ENCODE peak calls at places on chromosome 14, in eight cellular contexts. O, Q, R, E, H, M, B and A are unnamed samples.

GRCh38 chr14:61130512-61131260 is 149.6 kb downstream of the SLC38A6 start:
- DNase-seq in O (no peak), Q (no peak), R (peak; percentile 15), E (no peak), H (no peak), M (no peak), B (no peak), A (no peak)

GRCh38 chr14:97270308-97270707 is 473.1 kb downstream of the VRK1 start:
- DNase-seq in O (no peak), Q (no peak), R (no peak), E (no peak), H (no peak), M (no peak), B (no peak), A (no peak)

GRCh38 chr14:61565181-61565580 is 130.1 kb upstream of the HIF1A start:
- DNase-seq in O (no peak), Q (no peak), R (no peak), E (no peak), H (no peak), M (no peak), B (no peak), A (no peak)

GRCh38 chr14:79265366-79265765 is 945.9 kb downstream of the DIO2 start:
- DNase-seq in O (no peak), Q (no peak), R (no peak), E (no peak), H (no peak), M (no peak), B (no peak), A (no peak)

GRCh38 chr14:35419429-35419841 is 14.9 kb upstream of the NFKBIA start:
- DNase-seq in O (no peak), Q (no peak), R (no peak), E (no peak), H (no peak), M (no peak), B (no peak), A (no peak)

GRCh38 chr14:92963301-92964123 is 40.6 kb downstream of the CHGA start:
- DNase-seq in O (no peak), Q (no peak), R (peak; percentile 61), E (no peak), H (no peak), M (no peak), B (no peak), A (no peak)

GRCh38 chr14:65336191-65336591 is 76.3 kb upstream of the FUT8 start:
- DNase-seq in O (no peak), Q (no peak), R (no peak), E (no peak), H (no peak), M (no peak), B (no peak), A (no peak)

GRCh38 chr14:102539544-102540309 is 30.2 kb upstream of the ANKRD9 start:
- DNase-seq in O (no peak), Q (no peak), R (no peak), E (no peak), H (no peak), M (no peak), B (peak; percentile 44), A (no peak)

GRCh38 chr14:80624581-80624980 is 317.0 kb downstream of the CEP128 start:
- DNase-seq in O (no peak), Q (no peak), R (no peak), E (no peak), H (no peak), M (no peak), B (no peak), A (no peak)

GRCh38 chr14:59321184-59321952 is 132.9 kb downstream of the DAAM1 start:
- DNase-seq in O (no peak), Q (no peak), R (no peak), E (no peak), H (no peak), M (no peak), B (no peak), A (no peak)

GRCh38 chr14:99725774-99726537 is 41.9 kb downstream of the CYP46A1 start:
- DNase-seq in O (no peak), Q (peak; percentile 42), R (no peak), E (peak; percentile 78), H (peak; percentile 9), M (no peak), B (no peak), A (no peak)

GRCh38 chr14:101183376-101184103 is 280.0 kb upstream of the RTL1 start:
- DNase-seq in O (no peak), Q (peak; percentile 45), R (no peak), E (no peak), H (no peak), M (peak; percentile 22), B (no peak), A (no peak)

GRCh38 chr14:92650581-92651105 is 97.8 kb downstream of the LGMN start:
- DNase-seq in O (no peak), Q (no peak), R (no peak), E (no peak), H (no peak), M (no peak), B (no peak), A (no peak)

GRCh38 chr14:29278301-29278700 is 511.7 kb downstream of the FOXG1 start:
- DNase-seq in O (no peak), Q (no peak), R (no peak), E (no peak), H (no peak), M (no peak), B (no peak), A (no peak)

GRCh38 chr14:92993302-92993701 is 70.4 kb downstream of the CHGA start:
- DNase-seq in O (no peak), Q (no peak), R (no peak), E (no peak), H (peak; percentile 75), M (no peak), B (peak; percentile 30), A (no peak)

GRCh38 chr14:73784065-73784987 is 67.3 kb upstream of the PTGR2 start:
- DNase-seq in O (no peak), Q (no peak), R (peak; percentile 63), E (peak; percentile 30), H (peak; percentile 78), M (peak; percentile 73), B (peak; percentile 87), A (no peak)

GRCh38 chr14:22477569-22478194 is 111.3 kb downstream of the DAD1 start:
- DNase-seq in O (no peak), Q (no peak), R (no peak), E (no peak), H (no peak), M (no peak), B (no peak), A (no peak)
- TF ChIP-seq POLR2A in O (no peak), Q (no peak), R (no peak), E (no peak), H (no peak), M (no peak), B (no peak), A (no peak)

GRCh38 chr14:54438703-54439102 is 2.5 kb downstream of the CNIH1 start:
- DNase-seq in O (no peak), Q (no peak), R (no peak), E (no peak), H (no peak), M (no peak), B (no peak), A (no peak)

GRCh38 chr14:54440454-54440853 is 720 bp downstream of the CNIH1 start:
- DNase-seq in O (no peak), Q (no peak), R (no peak), E (no peak), H (no peak), M (no peak), B (no peak), A (no peak)

GRCh38 chr14:54444003-54444402 is 2.8 kb upstream of the CNIH1 start:
- DNase-seq in O (no peak), Q (no peak), R (no peak), E (no peak), H (no peak), M (no peak), B (no peak), A (no peak)

GRCh38 chr14:54440037-54440436 is 1.1 kb downstream of the CNIH1 start:
- DNase-seq in O (no peak), Q (no peak), R (no peak), E (no peak), H (no peak), M (no peak), B (no peak), A (no peak)

GRCh38 chr14:54440870-54441868 is at the start of gene CNIH1:
- DNase-seq in O (peak; percentile 73), Q (peak; percentile 91), R (peak; percentile 88), E (peak; percentile 90), H (peak; percentile 91), M (peak; percentile 93), B (peak; percentile 92), A (peak; percentile 86)
- TF ChIP-seq POLR2A in O (peak; percentile 77), Q (no peak), R (peak; percentile 44), E (peak; percentile 50), H (peak; percentile 63), M (no peak), B (peak; percentile 72), A (peak; percentile 85)

DNA sequence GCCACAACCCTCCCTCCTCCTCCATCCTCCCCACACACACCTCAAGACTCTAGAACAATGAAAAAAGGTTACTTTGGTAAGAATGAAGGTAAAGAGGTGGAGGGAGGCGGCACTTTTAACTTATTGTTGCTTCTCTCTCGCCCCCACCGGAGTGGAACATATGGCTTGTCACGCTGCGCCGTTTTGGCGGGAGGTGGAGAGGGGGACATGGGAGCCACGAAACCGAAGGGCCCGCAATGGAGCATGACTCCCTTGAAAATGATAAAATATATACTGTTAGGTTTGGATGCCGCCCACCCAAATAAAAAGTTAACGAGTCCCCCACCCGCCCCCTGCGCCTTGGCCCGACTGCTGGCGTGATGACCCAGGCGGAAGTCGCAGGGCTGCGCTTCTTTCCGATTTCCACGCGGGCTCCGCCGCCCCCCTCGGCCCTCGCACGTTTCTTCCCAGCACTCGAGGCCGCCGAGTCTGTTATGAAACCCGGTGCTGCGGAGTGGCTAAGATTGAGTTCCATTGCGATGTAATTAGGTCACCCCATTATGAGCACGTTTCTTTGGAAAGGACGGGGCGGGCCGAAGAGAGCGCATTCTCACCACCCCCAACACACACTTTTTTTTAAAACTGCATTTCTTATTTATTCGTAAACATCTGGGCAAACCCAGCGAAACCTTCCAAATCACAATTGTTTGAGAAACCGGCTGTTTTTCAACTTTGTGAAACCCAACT is 1.4 kb upstream of the ZFP36L1 start:
- DNase-seq in O (no peak), Q (peak; percentile 89), R (peak; percentile 85), E (peak; percentile 90), H (peak; percentile 90), M (peak; percentile 85), B (peak; percentile 53), A (no peak)
- TF ChIP-seq POLR2A in O (no peak), Q (peak; percentile 85), R (peak; percentile 35), E (peak; percentile 63), H (peak; percentile 94), M (peak; percentile 67), B (no peak), A (no peak)

DNA sequence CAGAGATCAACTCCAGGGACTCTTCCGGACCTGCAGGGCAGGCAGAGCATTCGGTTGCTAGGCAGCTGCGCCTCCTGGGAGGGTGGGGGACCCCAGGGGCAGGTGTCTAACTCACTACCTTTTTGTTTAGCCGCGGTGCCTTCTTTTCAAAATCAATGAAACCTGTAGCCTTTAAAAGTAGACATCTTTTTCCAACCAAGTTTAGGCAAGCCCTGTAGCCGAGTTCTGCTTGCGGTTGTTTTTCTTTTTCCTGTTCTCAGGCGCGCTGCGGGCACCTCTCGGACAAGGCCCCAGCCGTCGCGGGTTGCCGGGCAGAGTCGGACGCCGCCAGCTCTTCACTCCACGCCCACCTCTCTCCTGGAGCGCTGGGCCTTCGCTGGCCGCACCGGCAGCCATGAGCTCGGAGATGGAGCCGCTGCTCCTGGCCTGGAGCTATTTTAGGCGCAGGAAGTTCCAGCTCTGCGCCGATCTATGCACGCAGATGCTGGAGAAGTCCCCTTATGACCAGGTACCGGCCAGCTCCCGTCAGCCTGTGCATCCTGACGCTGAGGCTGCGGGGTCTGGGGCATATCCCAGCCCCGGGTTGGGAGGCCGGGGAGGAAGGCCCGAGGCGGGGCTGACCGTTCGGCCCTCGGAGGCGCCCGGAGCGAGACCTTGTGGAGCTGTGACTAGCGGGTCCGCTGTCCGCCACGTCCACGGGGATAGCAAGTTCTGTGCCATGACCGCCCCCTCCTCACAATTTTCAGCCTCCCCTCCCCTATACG is at the start of gene TTC8:
- DNase-seq in O (peak; percentile 74), Q (peak; percentile 86), R (peak; percentile 85), E (peak; percentile 86), H (peak; percentile 82), M (peak; percentile 85), B (peak; percentile 89), A (peak; percentile 58)
- TF ChIP-seq POLR2A in O (peak; percentile 93), Q (peak; percentile 55), R (peak; percentile 52), E (no peak), H (peak; percentile 84), M (no peak), B (peak; percentile 76), A (peak; percentile 87)